ENCODE peak calls at places on chromosomes 12 and 14, in five cellular contexts. P is breast epithelium, S is colonic mucosa, U is heart right ventricle, L is AG10803. D is an unnamed sample.

GRCh38 chr14:52069617-52070431 is 965 bp upstream of the NID2 start:
- DNase-seq in L (peak; percentile 60), P (no peak), U (peak; percentile 47), S (peak; percentile 27), D (peak; percentile 51)

GRCh38 chr14:35779368-35779767 is 29.7 kb downstream of the RALGAPA1 start:
- DNase-seq in U (no peak), P (no peak), S (no peak), L (no peak), D (no peak)

GRCh38 chr12:106245767-106246166 is 2.1 kb downstream of the CKAP4 start:
- DNase-seq in U (no peak), L (peak; percentile 84), P (no peak), S (peak; percentile 89), D (peak; percentile 86)

GRCh38 chr12:108482717-108483212 is 32.3 kb upstream of the FICD start:
- DNase-seq in P (no peak), L (no peak), S (no peak), U (no peak), D (no peak)

GRCh38 chr12:57236925-57237652 is 7.6 kb downstream of the SHMT2 start:
- DNase-seq in U (peak; percentile 70), S (no peak), P (no peak), L (peak; percentile 47), D (peak; percentile 66)

GRCh38 chr12:45887544-45887943 is 102.8 kb downstream of the SCAF11 start:
- DNase-seq in U (no peak), S (no peak), L (no peak), P (no peak), D (no peak)

GRCh38 chr12:9668141-9669018 is 1.1 kb upstream of the CLEC2D start:
- DNase-seq in L (peak; percentile 53), P (no peak), U (no peak), S (no peak), D (peak; percentile 78)

GRCh38 chr12:75366629-75367028 is 24.3 kb upstream of the GLIPR1L2 start:
- DNase-seq in S (no peak), U (no peak), P (no peak), L (peak; percentile 30), D (peak; percentile 18)

GRCh38 chr12:388547-389137 is 478 bp downstream of the KDM5A start:
- DNase-seq in S (peak; percentile 48), U (no peak), L (peak; percentile 19), P (no peak), D (peak; percentile 36)

DNA sequence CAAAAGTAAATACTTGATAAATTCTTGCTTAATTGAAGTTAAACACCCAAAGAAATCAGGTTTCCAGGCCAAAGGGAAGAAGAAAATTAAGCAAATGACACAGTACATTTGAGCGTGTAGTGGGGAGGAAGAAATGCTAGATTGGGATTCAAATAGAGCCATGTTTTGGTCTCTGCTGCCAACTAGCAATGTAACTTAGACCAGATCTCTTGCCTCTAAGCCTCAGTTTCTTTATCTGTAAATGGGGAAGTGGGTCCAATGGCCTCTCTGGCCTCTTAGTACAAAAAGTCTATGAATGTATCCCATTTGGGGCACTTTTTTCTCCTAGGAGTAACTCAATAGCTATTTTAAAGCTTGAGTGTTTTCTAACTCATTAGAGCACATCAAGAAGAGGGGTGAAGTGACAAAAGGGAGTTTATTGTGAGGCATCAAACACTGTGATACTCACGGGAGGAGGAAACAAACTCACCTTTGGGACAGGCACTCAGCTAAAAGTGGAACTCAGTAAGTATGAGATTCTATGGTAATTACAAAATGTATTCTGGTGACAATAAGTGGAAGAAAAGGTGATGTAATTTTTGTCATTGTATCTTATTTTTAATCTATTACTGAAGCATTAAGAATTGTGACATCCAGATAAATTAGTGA is 55.8 kb downstream of the DAD1 start:
- DNase-seq in S (no peak), U (no peak), L (no peak), P (no peak), D (no peak)
- H3K4me3 ChIP-seq in S (no peak overlapping the region), U (no peak overlapping the region), L (no peak overlapping the region), P (no peak overlapping the region), D (no peak overlapping the region)

GRCh38 chr14:103730490-103731035 is 15.0 kb downstream of the ZFYVE21 start:
- DNase-seq in P (no peak), S (no peak), L (no peak), U (peak; percentile 80), D (no peak)
- TF ChIP-seq CTCF in P (no peak), S (no peak), L (no peak), U (no peak), D (peak; percentile 16)

GRCh38 chr12:54002278-54002914 is 2.4 kb downstream of the HOXC9 start:
- DNase-seq in U (no peak), S (no peak), P (no peak), L (no peak), D (no peak)

GRCh38 chr12:54002915-54003339 is 3.0 kb downstream of the HOXC9 start:
- DNase-seq in U (no peak), P (no peak), S (no peak), L (no peak), D (no peak)

GRCh38 chr12:54000105-54000773 is at the start of gene HOXC9:
- DNase-seq in U (no peak), S (no peak), P (no peak), L (no peak), D (no peak)

GRCh38 chr12:54000774-54001114 is 783 bp downstream of the HOXC9 start:
- DNase-seq in U (no peak), S (no peak), L (no peak), P (no peak), D (no peak)

DNA sequence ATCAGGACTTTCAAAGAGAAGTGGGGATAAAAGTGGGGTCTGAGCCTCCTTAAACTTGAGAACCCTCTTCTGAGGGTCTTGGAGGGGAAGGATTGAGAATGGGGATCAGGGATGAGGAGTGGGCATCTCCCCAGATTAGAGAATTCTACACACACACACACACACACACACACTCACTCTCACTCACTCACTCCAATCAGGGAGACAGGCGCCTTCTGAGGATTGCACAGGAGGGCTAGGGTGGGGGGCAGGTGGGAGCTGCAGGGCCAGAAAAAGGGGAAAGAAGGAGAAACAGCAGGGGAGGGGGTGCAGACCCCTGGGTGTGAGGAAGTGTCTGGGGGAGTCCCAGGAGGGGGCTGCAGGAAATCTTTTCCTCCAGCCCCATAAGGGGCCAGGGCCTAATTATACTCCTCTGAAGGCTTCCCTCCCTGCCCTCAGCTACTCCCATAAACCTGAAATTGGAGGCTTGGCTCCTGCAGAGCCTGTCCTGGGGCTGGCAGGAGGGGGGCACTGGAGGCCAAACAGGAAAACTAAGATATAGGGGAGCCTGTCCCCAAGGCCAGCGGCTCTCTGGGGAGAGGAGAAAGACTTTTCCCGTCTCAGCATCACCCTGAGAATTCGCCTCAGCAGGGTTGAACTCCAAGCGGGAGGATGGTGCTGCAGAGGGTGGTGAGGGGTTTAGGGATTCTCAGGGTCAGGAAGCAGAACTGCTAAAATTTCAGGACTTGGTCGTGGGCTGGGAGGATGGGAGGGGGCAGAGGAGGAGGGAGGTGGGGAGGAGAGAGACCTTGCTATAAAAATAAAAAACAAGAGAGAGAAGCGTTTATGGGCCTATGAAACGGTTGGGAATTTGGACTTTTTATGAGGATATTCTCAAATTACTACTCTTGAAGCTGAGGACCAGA is 1.6 kb downstream of the HOXC9 start:
- DNase-seq in U (no peak), L (no peak), S (no peak), P (no peak), D (no peak)
- H3K4me3 ChIP-seq in U (no peak overlapping the region), L (peak overlapping the region; percentile 98), S (no peak overlapping the region), P (peak overlapping the region; percentile 82), D (peak overlapping the region; percentile 62)

DNA sequence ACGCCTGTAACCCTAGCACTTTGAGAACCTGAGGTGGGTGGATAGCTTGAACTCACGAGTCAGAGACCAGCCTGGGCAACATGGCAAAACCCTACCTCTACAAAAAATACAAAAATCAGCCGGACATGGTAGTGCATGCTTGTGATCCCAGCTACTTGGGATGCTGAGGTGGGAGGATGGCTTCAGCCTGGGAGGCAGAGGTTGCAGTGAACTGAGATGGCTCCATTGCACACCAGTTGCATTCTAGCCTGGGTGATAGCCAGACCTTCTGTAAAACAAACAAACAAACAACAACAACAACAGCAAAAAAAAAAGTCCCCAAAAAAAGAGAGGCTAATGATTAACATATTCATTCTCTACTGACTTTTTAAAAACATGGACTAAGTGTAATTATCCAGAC is 451.0 kb upstream of the RGS6 start:
- DNase-seq in P (no peak), S (no peak), U (no peak), L (no peak), D (no peak)
- TF ChIP-seq CTCF in P (no peak), S (no peak), U (no peak), L (no peak), D (no peak)

DNA sequence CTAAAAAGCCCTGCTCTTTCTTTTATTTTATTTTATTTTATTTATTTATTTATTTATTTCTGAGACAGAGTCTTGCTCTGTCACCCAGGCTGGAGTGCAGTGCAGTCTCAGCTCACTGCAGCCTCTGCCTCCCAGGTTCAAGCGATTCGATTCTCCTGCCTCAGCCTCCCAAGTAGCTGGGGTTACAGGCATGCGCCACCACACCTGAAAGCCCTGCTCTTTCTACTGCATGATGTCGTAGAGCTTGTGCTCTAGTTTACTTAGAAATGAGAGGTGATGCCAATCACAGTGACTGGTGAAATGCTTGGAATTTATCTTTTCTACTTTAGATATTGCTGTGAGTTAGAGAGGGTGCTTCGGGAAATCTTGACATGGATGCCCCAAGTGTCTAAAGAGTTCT is 54.5 kb downstream of the DAD1 start:
- DNase-seq in U (no peak), L (no peak), P (no peak), S (no peak), D (no peak)
- H3K4me3 ChIP-seq in U (no peak overlapping the region), L (no peak overlapping the region), P (no peak overlapping the region), S (no peak overlapping the region), D (no peak overlapping the region)

GRCh38 chr12:114684098-114684869 is at the start of gene TBX3:
- DNase-seq in U (peak; percentile 93), L (peak; percentile 100), S (peak; percentile 93), P (peak; percentile 97), D (peak; percentile 99)
- TF ChIP-seq CTCF in U (peak; percentile 58), L (peak; percentile 56), S (peak; percentile 36), P (peak; percentile 57), D (peak; percentile 42)

DNA sequence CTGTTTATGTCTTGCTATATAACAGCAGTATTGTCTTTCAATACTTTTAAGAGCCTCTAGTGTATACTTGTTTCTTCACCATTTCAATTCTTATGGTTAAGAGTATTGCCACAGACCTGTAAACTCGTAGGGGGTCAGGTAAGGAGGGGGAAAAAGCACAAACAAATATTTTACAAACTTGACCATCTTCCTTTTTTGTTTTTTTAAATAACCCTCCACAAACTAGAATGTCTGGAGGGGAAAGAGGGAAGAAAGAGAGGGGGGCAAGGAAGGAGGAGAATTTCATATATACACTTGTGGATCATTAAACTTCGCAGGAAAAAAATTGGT is 4.3 kb downstream of the FOXA1 start:
- DNase-seq in P (no peak), S (no peak), L (no peak), U (no peak), D (no peak)
- H3K4me3 ChIP-seq in P (peak overlapping the region; percentile 55), S (peak overlapping the region; percentile 19), L (no peak overlapping the region), U (no peak overlapping the region), D (no peak overlapping the region)

DNA sequence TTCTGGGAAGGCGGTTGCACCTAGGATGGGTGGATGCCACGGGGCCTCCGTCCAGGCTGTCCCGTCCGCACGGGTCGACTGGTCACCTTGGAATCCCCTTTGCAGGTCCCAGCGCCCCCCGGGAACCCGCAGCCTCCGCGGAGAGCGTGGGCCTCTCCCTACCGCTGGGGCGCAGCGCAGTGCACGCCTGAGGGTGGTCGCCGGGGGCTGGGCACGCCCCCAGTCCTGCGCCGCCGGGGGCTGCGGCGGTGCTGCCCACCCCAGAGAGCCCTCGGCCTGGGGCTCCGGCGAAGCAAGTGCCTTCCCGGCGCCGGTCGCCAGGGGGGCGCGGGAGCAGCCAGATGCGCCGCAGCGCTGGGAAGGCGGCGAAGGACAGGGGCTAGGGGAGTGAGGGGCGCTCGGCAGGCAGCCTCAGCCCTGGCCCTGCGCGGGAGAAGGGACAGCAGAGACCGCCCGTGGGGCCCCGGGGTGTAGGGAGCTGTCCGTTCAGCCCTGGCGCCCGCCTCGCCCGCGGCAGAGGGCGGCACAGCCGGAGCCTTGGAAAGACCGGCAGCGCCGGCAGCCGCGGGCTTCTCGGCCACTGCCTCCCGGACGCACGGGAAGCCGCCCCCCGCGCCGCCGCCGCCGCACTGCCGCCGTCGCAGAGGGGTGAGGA is 527 bp downstream of the ZDHHC22 start:
- DNase-seq in L (no peak), P (no peak), U (no peak), S (no peak), D (no peak)
- TF ChIP-seq CTCF in L (peak; percentile 22), P (peak; percentile 21), U (peak; percentile 42), S (peak; percentile 16), D (peak; percentile 33)

D was measured in fibroblast of the aortic adventitia.